ENCODE peak calls at places on chromosomes 5 and 9, in eight cellular contexts. N, G, F, J, A, V, X and S are unnamed samples.
A peak's percentile ranks its signal among the peaks of the same experiment; 100 is the strongest.

GRCh38 chr5:82560966-82561365 is 282.8 kb upstream of the RPS23 start:
- DNase-seq in A (no peak), J (no peak), X (no peak), G (no peak), N (no peak), F (no peak), V (no peak), S (no peak)

GRCh38 chr9:33931326-33931725 is 114.4 kb downstream of the UBE2R2 start:
- DNase-seq in V (no peak), N (no peak), J (no peak), A (no peak), F (no peak), G (no peak), X (no peak), S (no peak)

GRCh38 chr5:6763191-6763590 is 50.0 kb downstream of the TENT4A start:
- DNase-seq in J (no peak), N (no peak), X (no peak), F (no peak), G (no peak), A (no peak), V (no peak), S (no peak)

GRCh38 chr5:150599917-150600511 is 40.4 kb upstream of the SYNPO start:
- DNase-seq in G (peak; percentile 95), A (no peak), N (no peak), X (peak; percentile 38), F (no peak), J (peak; percentile 79), V (no peak), S (no peak)

GRCh38 chr9:129944501-129945116 is 98.4 kb downstream of the FNBP1 start:
- DNase-seq in F (no peak), G (no peak), X (no peak), V (no peak), J (no peak), A (no peak), N (peak; percentile 37), S (no peak)

GRCh38 chr9:134413890-134414731 is 87.9 kb downstream of the RXRA start:
- DNase-seq in X (no peak), N (no peak), J (peak; percentile 87), V (no peak), G (no peak), F (no peak), A (no peak), S (no peak)

GRCh38 chr5:5475967-5476366 is 53.5 kb downstream of the ICE1 start:
- DNase-seq in V (no peak), A (no peak), J (no peak), X (no peak), G (no peak), F (no peak), N (no peak), S (no peak)

GRCh38 chr5:35136386-35136785 is 88.6 kb upstream of the AGXT2 start:
- DNase-seq in F (no peak), A (no peak), N (no peak), X (no peak), J (peak; percentile 92), G (no peak), V (no peak), S (no peak)

GRCh38 chr5:150487199-150488061 is 20.5 kb upstream of the NDST1 start:
- DNase-seq in V (no peak), X (no peak), N (no peak), G (no peak), J (no peak), F (no peak), A (no peak), S (no peak)

GRCh38 chr5:81907012-81907411 is 64.8 kb upstream of the ATG10 start:
- DNase-seq in V (no peak), J (no peak), A (no peak), F (no peak), G (no peak), N (no peak), X (no peak), S (no peak)

GRCh38 chr9:132670816-132671371 is 630 bp downstream of the GTF3C4 start:
- DNase-seq in G (peak; percentile 71), J (peak; percentile 14), F (peak; percentile 17), N (peak; percentile 36), A (peak; percentile 41), X (peak; percentile 48), V (peak; percentile 64), S (no peak)